ENCODE peak calls at places on chromosome 16, in nine cellular contexts. V, R, W, C, B, F, D, S and Y are unnamed samples.

GRCh38 chr16:87496101-87496801 is 3.4 kb upstream of the ZCCHC14 start:
- DNase-seq in V (no peak), R (no peak), W (peak; percentile 45), C (no peak), B (no peak), F (no peak), D (no peak), S (no peak), Y (no peak)

GRCh38 chr16:28985611-28986041 is 774 bp downstream of the LAT start:
- DNase-seq in V (no peak), R (no peak), W (no peak), C (no peak), B (no peak), F (no peak), D (no peak), S (no peak), Y (no peak)

GRCh38 chr16:86227801-86228200 is 282.5 kb upstream of the FOXF1 start:
- DNase-seq in V (peak; percentile 34), R (no peak), W (no peak), C (no peak), B (peak; percentile 81), F (peak; percentile 40), D (no peak), S (no peak), Y (no peak)

GRCh38 chr16:28316056-28316455 is 23.7 kb downstream of the SBK1 start:
- DNase-seq in V (no peak), R (no peak), W (no peak), C (no peak), B (no peak), F (no peak), D (no peak), S (no peak), Y (no peak)

GRCh38 chr16:31228206-31228605 is 11.3 kb upstream of the PYDC1 start:
- DNase-seq in V (no peak), R (no peak), W (no peak), C (no peak), B (no peak), F (no peak), D (no peak), S (no peak), Y (no peak)

GRCh38 chr16:56894331-56894917 is 29.4 kb downstream of the SLC12A3 start:
- DNase-seq in V (no peak), R (no peak), W (no peak), C (no peak), B (no peak), F (no peak), D (no peak), S (no peak), Y (no peak)

GRCh38 chr16:651844-652243 is 2.7 kb downstream of the WDR90 start:
- DNase-seq in V (no peak), R (no peak), W (no peak), C (no peak), B (no peak), F (no peak), D (no peak), S (no peak), Y (no peak)

GRCh38 chr16:65185379-65185778 is 63.5 kb upstream of the CDH11 start:
- DNase-seq in V (no peak), R (no peak), W (no peak), C (no peak), B (no peak), F (no peak), D (no peak), S (no peak), Y (no peak)

GRCh38 chr16:66359811-66360608 is 6.5 kb upstream of the CDH5 start:
- DNase-seq in V (no peak), R (no peak), W (no peak), C (no peak), B (peak; percentile 25), F (no peak), D (no peak), S (no peak), Y (no peak)